ENCODE peak calls at places on chromosomes 16 and 17, in four cellular contexts. R is A549, X is ascending aorta, A is psoas muscle. U is an unnamed sample. For H3K4me1, the result is how much of the 10 kb centered on the place peaks cover.

GRCh38 chr16:52958951-52959350 is 93.7 kb downstream of the CHD9NB start:
- DNase-seq in R (no peak), X (no peak), A (no peak), U (no peak)

GRCh38 chr16:82302007-82302733 is 132.1 kb upstream of the MPHOSPH6 start:
- DNase-seq in R (no peak), X (no peak), A (no peak), U (no peak)

GRCh38 chr17:61846976-61847375 is 16.4 kb downstream of the BRIP1 start:
- DNase-seq in R (no peak), X (no peak), A (no peak), U (no peak)

GRCh38 chr17:55272711-55273578 is 8.2 kb downstream of the HLF start:
- DNase-seq in R (no peak), X (no peak), A (no peak), U (no peak)

GRCh38 chr16:58020628-58021521 is 4.7 kb upstream of the MMP15 start:
- DNase-seq in R (peak), X (no peak), A (peak), U (peak)

GRCh38 chr16:57500578-57501111 is 14.4 kb upstream of the DOK4 start:
- DNase-seq in R (no peak), X (no peak), A (peak), U (no peak)

GRCh38 chr16:23013484-23013883 is 135.8 kb downstream of the USP31 start:
- DNase-seq in R (peak), X (no peak), A (no peak), U (no peak)

GRCh38 chr16:81564368-81565060 is 119.9 kb downstream of the CMIP start:
- DNase-seq in R (no peak), X (no peak), A (no peak), U (no peak)

GRCh38 chr17:30905742-30906100 is 317 bp downstream of the TEFM start:
- DNase-seq in R (no peak), X (no peak), A (no peak), U (no peak)

GRCh38 chr17:77498875-77499698 is 358.3 kb downstream of the SEC14L1 start:
- DNase-seq in R (no peak), X (no peak), A (peak), U (no peak)

GRCh38 chr17:55067697-55068439 is 99.3 kb downstream of the STXBP4 start:
- DNase-seq in R (no peak), X (no peak), A (no peak), U (no peak)

GRCh38 chr16:16008666-16009065 is 59.2 kb downstream of the ABCC1 start:
- DNase-seq in R (no peak), X (no peak), A (no peak), U (no peak)

GRCh38 chr16:50583211-50583610 is 35.0 kb downstream of the NKD1 start:
- DNase-seq in R (no peak), X (no peak), A (no peak), U (no peak)

GRCh38 chr16:3389663-3390338 is 11.0 kb downstream of the ZSCAN32 start:
- DNase-seq in R (no peak), X (no peak), A (no peak), U (no peak)

GRCh38 chr16:17937003-17937402 is 399.5 kb downstream of the NPIPA8 start:
- DNase-seq in R (no peak), X (no peak), A (no peak), U (no peak)

GRCh38 chr16:48535831-48536599 is 74.0 kb downstream of the N4BP1 start:
- DNase-seq in R (no peak), X (no peak), A (peak), U (peak)

GRCh38 chr17:76566988-76567431 is 18.6 kb downstream of the ST6GALNAC2 start:
- DNase-seq in R (no peak), X (no peak), A (no peak), U (peak)

GRCh38 chr17:4822835-4823234 is 10.3 kb upstream of the MINK1 start:
- DNase-seq in R (no peak), X (no peak), A (peak), U (no peak)

GRCh38 chr16:86088816-86089215 is 189.9 kb downstream of the IRF8 start:
- DNase-seq in R (no peak), X (no peak), A (no peak), U (no peak)

GRCh38 chr16:85480727-85481101 is 132.4 kb upstream of the GSE1 start:
- DNase-seq in R (no peak), X (no peak), A (no peak), U (no peak)

GRCh38 chr17:2421315-2422147 is 20.7 kb upstream of the MNT start:
- DNase-seq in R (peak), X (no peak), A (peak), U (no peak)

GRCh38 chr16:71914802-71915201 is 19.5 kb downstream of the IST1 start:
- DNase-seq in R (no peak), X (no peak), A (no peak), U (no peak)

GRCh38 chr16:56744996-56745640 is 15.2 kb downstream of the NUP93 start:
- DNase-seq in R (no peak), X (no peak), A (no peak), U (no peak)

GRCh38 chr17:75102385-75102821 is 7.4 kb upstream of the ARMC7 start:
- DNase-seq in R (no peak), X (no peak), A (no peak), U (no peak)

GRCh38 chr17:35052240-35052608 is 11.3 kb downstream of the RFFL start:
- DNase-seq in R (no peak), X (no peak), A (no peak), U (no peak)

GRCh38 chr16:17474572-17474971 is 3.8 kb upstream of the XYLT1 start:
- DNase-seq in R (no peak), X (no peak), A (no peak), U (no peak)

GRCh38 chr17:48831549-48831883 is 681 bp downstream of the CALCOCO2 start:
- DNase-seq in R (no peak), X (no peak), A (no peak), U (no peak)
- H3K4me1 ChIP-seq in R (under half), X (under half), A (under half), U (under half)

GRCh38 chr17:82242977-82243647 is 14.3 kb downstream of the SLC16A3 start:
- DNase-seq in R (peak), X (no peak), A (peak), U (no peak)

GRCh38 chr17:82243648-82244412 is 15.0 kb downstream of the SLC16A3 start:
- DNase-seq in R (no peak), X (no peak), A (peak), U (no peak)

GRCh38 chr17:82241183-82241925 is 12.5 kb downstream of the SLC16A3 start:
- DNase-seq in R (peak), X (peak), A (peak), U (peak)

GRCh38 chr17:82241926-82242697 is 13.3 kb downstream of the SLC16A3 start:
- DNase-seq in R (no peak), X (no peak), A (peak), U (no peak)

DNA sequence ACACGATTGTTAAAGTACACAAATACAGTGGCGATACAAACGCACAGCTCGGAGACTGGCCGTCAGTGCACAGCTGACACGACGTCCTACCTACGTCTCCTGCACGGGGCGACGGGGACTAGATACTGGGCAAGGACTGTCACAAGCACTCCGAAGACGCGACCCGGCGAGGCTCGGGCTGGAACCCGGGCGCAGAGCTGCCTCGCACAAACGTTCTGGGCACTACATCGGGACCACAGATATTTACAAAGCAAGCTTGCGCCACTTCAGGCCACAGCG is 13.8 kb downstream of the SLC16A3 start:
- DNase-seq in R (no peak), X (no peak), A (peak), U (no peak)
- H3K4me1 ChIP-seq in R (half or more), X (half or more), A (half or more), U (under half)

GRCh38 chr17:8871081-8871581 is 3.7 kb upstream of the PIK3R6 start:
- DNase-seq in R (no peak), X (no peak), A (no peak), U (no peak)

GRCh38 chr17:8872036-8872704 is 4.7 kb upstream of the PIK3R6 start:
- DNase-seq in R (no peak), X (no peak), A (no peak), U (no peak)

GRCh38 chr17:8868529-8868951 is 1.1 kb upstream of the PIK3R6 start:
- DNase-seq in R (no peak), X (no peak), A (no peak), U (no peak)

GRCh38 chr17:8869416-8869815 is 1.9 kb upstream of the PIK3R6 start:
- DNase-seq in R (no peak), X (no peak), A (no peak), U (no peak)

GRCh38 chr17:8870406-8871040 is 3.0 kb upstream of the PIK3R6 start:
- DNase-seq in R (no peak), X (no peak), A (no peak), U (no peak)
- H3K4me1 ChIP-seq in R (under half), X (under half), A (under half), U (under half)

GRCh38 chr17:38881600-38882191 is 11.8 kb downstream of the LASP1 start:
- DNase-seq in R (peak), X (no peak), A (peak), U (no peak)
- H3K4me1 ChIP-seq in R (half or more), X (half or more), A (under half), U (half or more)

DNA sequence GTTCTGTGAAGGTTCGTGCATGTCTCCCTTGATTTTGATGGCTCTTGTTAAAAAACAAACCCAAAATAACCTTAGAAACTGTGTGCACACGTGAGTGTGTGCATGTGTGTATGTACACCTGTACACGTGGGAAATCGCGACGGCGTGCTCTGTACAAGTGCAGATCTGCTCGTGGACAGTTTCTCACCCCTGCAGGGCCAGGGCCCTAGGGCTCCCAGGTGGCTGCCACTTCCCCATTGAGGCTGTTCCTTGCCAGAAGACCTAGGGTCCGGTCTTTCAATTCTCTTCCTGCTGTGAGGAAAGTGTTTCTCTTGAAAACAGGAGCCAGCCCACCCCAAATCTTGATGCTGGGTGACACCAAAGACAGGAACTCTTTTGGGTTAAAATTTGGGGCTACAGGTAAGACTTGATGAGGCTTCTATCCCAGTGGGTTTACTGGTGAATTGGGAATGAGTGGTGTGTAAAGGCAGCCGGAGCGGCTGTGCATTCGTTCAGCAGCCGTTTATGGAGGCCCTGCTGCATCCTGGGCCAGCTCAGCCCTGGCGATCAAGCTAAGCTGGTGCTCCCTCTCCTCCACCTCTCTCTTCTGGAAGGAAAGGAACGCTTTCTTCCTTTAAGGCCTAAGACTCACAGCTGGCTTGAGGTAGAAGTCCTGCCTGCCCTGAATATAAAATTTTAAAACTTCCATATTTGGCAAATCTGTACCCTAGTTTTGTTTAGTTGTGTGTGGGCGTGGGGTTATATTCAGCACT is 137.9 kb downstream of the CLEC16A start:
- DNase-seq in R (no peak), X (no peak), A (no peak), U (no peak)
- H3K4me1 ChIP-seq in R (under half), X (under half), A (under half), U (under half)

DNA sequence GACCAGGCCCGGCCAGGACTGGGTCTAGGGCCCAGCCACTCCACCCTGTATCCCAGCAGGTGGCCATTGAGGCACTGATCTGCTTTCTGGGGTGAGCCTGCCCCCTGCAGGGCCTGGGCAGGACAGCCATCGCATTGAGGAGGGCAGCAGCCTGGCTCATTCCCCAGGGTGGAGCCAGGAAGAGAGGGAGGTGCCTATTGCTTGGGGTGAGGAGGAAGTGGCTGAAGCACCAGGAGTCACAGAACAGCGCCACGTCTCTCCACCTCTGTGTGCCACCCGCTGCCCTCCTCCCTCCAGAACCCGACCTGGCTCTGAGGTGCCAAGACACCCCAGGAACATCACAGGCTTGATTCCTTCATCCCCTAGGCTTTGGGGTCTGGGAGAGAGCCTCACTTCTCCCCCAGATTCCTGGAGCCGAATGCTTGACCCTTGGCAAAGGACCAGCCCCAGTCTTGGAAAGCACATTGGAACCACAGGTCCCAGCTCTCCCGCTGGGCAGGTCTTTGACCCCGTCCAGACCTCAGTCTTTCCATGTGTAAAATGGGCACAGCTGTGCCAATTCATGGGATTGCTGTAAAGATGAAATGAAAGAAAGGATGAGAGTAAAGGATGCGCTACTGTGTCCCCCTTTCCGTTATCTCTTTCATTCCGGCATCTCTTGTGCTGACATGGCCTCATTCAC is 7.2 kb upstream of the KRT36 start:
- DNase-seq in R (peak), X (peak), A (peak), U (peak)
- H3K4me1 ChIP-seq in R (under half), X (under half), A (under half), U (under half)

DNA sequence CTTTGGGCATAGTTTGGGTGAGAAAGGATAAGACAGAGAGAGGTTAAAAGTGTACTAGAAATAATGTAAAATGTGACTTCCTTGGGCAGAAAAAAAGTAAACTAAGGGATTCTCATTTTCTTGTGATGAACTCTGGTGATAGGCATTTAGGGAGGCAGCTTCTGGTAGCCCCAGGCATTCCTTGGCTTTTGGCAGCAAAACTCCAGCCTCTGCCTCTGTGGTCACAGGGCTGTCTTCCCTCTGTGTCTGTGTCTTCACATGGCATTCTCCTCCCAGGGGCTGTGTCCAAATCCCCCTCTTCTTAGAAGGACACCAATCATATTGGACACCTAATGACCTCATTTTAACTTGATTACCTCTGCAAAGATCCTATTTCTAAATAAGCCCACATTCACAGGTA is 54.7 kb downstream of the HS3ST3B1 start:
- DNase-seq in R (no peak), X (no peak), A (no peak), U (no peak)
- H3K4me1 ChIP-seq in R (under half), X (under half), A (under half), U (under half)

U was measured in foreskin keratinocyte.